ENCODE peak calls at places on chromosomes 5 and 9, in six cellular contexts. L, Y, T, W, D and R are unnamed samples.

GRCh38 chr5:107402881-107403280 is 267.9 kb downstream of the EFNA5 start:
- DNase-seq in L (no peak), T (no peak), D (no peak), Y (no peak), W (no peak), R (no peak)

GRCh38 chr9:4092793-4093709 is 206.8 kb downstream of the GLIS3 start:
- DNase-seq in D (no peak), W (no peak), L (peak; percentile 50), Y (peak; percentile 54), T (no peak), R (no peak)

GRCh38 chr5:172216345-172216744 is 22.4 kb downstream of the EFCAB9 start:
- DNase-seq in W (no peak), T (no peak), L (no peak), Y (no peak), D (no peak), R (no peak)

GRCh38 chr9:136806631-136807201 is 1.0 kb upstream of the RABL6 start:
- DNase-seq in W (no peak), L (no peak), D (no peak), Y (no peak), T (no peak), R (no peak)

GRCh38 chr5:78506296-78507049 is 142.1 kb downstream of the LHFPL2 start:
- DNase-seq in D (no peak), Y (peak; percentile 53), T (no peak), L (no peak), W (no peak), R (no peak)

GRCh38 chr5:173178369-173178910 is 34.1 kb downstream of the BNIP1 start:
- DNase-seq in L (no peak), D (no peak), T (no peak), W (no peak), Y (no peak), R (no peak)

GRCh38 chr5:20087299-20087698 is 99.3 kb upstream of the CDH18 start:
- DNase-seq in L (no peak), Y (no peak), W (no peak), D (no peak), T (no peak), R (no peak)

GRCh38 chr5:157178961-157179360 is 1.7 kb upstream of the ITK start:
- DNase-seq in Y (no peak), D (peak; percentile 36), W (no peak), T (no peak), L (no peak), R (no peak)

GRCh38 chr9:133991211-133991921 is 758 bp downstream of the VAV2 start:
- DNase-seq in T (no peak), D (no peak), W (peak; percentile 15), L (no peak), Y (no peak), R (no peak)

GRCh38 chr5:9930156-9930555 is 300.0 kb upstream of the TAS2R1 start:
- DNase-seq in T (no peak), Y (no peak), W (no peak), D (no peak), L (no peak), R (no peak)

GRCh38 chr9:120388000-120388855 is 191.7 kb downstream of the CDK5RAP2 start:
- DNase-seq in T (no peak), L (no peak), W (no peak), Y (no peak), D (no peak), R (no peak)

GRCh38 chr9:120692901-120693573 is 21.2 kb downstream of the MEGF9 start:
- DNase-seq in T (no peak), L (no peak), Y (peak; percentile 41), D (no peak), W (no peak), R (peak; percentile 66)

GRCh38 chr5:57501414-57502321 is 19.1 kb upstream of the ACTBL2 start:
- DNase-seq in T (no peak), Y (peak; percentile 24), D (no peak), L (no peak), W (no peak), R (no peak)

GRCh38 chr9:31597977-31598376 is 786.5 kb upstream of the ACO1 start:
- DNase-seq in L (no peak), W (peak; percentile 90), T (no peak), D (peak; percentile 12), Y (no peak), R (no peak)

GRCh38 chr5:82406200-82406773 is 128.1 kb upstream of the RPS23 start:
- DNase-seq in D (no peak), L (no peak), T (no peak), Y (peak; percentile 95), W (peak; percentile 100), R (peak; percentile 99)

GRCh38 chr9:136901516-136902258 is 15.4 kb downstream of the TRAF2 start:
- DNase-seq in W (peak; percentile 92), L (peak; percentile 84), Y (peak; percentile 33), D (peak; percentile 42), T (peak; percentile 57), R (no peak)

GRCh38 chr5:178232920-178233429 is 373 bp upstream of the PHYKPL start:
- DNase-seq in T (no peak), W (no peak), D (no peak), Y (no peak), L (no peak), R (no peak)
- H3K4me3 ChIP-seq in T (peak overlapping the region; percentile 94), W (peak overlapping the region; percentile 73), D (peak overlapping the region; percentile 63), Y (peak overlapping the region; percentile 88), L (peak overlapping the region; percentile 96), R (peak overlapping the region; percentile 87)

DNA sequence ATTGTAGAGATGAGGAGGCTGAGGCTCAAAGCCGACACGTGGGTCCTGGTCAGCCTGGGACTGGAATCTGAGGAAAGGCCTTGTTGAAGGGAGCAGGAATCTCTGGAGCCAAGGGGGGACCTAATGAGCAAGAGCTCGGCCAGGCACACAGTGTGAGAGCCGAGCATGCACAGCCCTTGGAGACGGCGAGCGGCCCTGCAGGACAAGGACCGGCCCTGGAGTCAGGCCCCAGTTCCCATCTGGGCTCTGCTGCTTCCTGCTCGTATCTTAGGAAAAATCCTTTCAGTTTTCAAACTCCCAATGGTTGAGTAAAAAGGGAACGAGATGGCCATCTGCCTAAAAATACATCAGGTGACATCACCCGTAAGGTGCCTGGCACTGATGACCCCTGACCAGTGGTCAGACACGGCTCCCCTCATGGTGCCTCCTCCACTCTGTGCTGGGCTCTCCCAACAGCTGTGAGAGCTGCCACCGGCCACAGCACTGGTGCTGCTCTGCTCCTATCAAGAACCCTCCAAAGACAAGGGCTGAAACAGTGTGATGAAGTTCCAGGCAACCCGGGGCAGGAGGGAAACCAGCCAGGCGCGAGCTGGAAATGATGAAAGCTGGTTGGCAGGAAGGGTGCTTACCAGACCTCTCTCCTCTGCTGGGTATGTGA is 16.3 kb downstream of the LMAN2 start:
- DNase-seq in T (no peak), D (no peak), W (no peak), L (no peak), Y (no peak), R (no peak)
- H3K4me3 ChIP-seq in T (no peak overlapping the region), D (no peak overlapping the region), W (no peak overlapping the region), L (no peak overlapping the region), Y (no peak overlapping the region), R (no peak overlapping the region)

DNA sequence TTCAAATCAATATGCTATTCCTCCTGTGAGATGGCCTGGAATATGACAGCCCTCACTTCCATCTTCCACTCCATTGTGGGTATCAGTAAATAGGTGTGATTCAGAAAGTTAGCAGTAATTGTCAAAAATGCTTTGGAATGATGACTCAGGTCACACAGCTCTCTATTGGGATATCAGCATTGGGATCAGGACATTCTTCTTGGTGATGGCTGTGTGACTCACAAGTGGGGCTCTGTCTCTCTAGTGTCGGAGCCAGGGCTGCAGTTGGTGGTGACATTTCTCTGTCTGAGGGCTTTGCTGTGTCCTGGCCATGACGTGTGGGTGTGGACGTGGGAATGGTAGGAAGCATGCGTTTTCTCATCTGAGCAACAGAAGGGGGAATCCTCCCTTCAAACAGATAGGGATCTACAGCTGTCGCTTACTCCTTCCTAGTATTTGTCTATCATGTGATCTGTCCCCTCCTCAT is 125.1 kb downstream of the TRIO start:
- DNase-seq in Y (peak; percentile 49), T (no peak), D (no peak), L (no peak), W (peak; percentile 87), R (peak; percentile 46)
- H3K4me3 ChIP-seq in Y (no peak overlapping the region), T (no peak overlapping the region), D (no peak overlapping the region), L (no peak overlapping the region), W (no peak overlapping the region), R (no peak overlapping the region)

DNA sequence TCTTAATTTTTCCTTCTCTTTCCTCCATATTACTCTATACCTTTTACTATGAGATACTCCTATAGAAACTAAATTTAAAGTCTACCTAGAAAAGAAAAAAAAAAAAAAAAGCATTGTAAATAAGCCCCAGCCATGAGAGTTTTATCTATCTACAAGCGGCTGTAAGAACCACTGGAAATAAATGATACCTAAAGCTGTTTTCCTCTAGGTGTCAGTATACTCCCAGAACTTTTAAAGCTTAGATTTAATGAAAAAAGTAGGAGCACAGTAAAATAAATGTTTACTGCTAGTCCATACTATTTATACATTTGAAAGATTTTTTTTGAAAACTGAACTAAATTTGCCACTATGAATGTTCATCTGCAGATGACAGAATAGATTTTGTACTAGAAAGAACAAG is 26.2 kb downstream of the TYRP1 start:
- DNase-seq in T (no peak), D (no peak), Y (peak; percentile 69), W (no peak), L (no peak), R (no peak)
- H3K4me3 ChIP-seq in T (no peak overlapping the region), D (no peak overlapping the region), Y (no peak overlapping the region), W (no peak overlapping the region), L (no peak overlapping the region), R (no peak overlapping the region)

DNA sequence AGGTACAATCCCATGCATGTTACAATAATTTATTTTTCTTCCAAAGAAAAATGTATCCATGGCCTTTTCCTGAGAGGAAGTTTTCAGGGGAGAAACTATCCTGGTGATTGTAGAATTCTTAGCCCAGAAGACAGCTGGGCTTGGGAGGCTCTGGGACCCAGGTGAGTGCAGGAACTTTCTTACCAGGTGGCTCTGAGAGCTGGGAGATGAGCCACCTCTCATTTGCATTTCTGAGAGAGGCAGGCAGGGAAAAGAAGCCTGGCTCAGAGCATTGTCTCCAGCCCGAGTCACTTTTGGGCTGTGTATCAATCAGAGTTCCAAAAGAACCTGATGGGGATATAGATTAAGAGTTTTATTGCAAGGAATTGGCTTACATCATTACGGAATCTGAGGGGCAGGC is 52.7 kb downstream of the ALG2 start:
- DNase-seq in L (no peak), Y (no peak), D (no peak), W (no peak), T (no peak), R (no peak)
- H3K4me3 ChIP-seq in L (no peak overlapping the region), Y (no peak overlapping the region), D (no peak overlapping the region), W (no peak overlapping the region), T (no peak overlapping the region), R (no peak overlapping the region)